ENCODE peak calls at places on chromosomes 3 and 15, in eight cellular contexts. B, H, Q, N, W, E, Y and I are unnamed samples. For H3K4me1 and H3K9me3, the result is how much of the 10 kb centered on the place peaks cover.

GRCh38 chr3:71245971-71246860 is 337.3 kb downstream of the FOXP1 start:
- DNase-seq in B (no peak), H (no peak), Q (no peak), N (no peak), W (no peak), E (peak), Y (no peak), I (peak)

GRCh38 chr3:8506611-8507061 is 5.0 kb downstream of the LMCD1 start:
- DNase-seq in B (no peak), H (no peak), Q (no peak), N (no peak), W (peak), E (no peak), Y (no peak), I (no peak)

GRCh38 chr3:138398791-138399575 is 35.4 kb upstream of the ESYT3 start:
- DNase-seq in B (no peak), H (no peak), Q (no peak), N (no peak), W (no peak), E (no peak), Y (no peak), I (peak)

GRCh38 chr3:42653560-42654330 is at the start of gene ZBTB47:
- DNase-seq in B (peak), H (peak), Q (peak), N (no peak), W (peak), E (no peak), Y (no peak), I (peak)

GRCh38 chr3:127763816-127764215 is 58.5 kb downstream of the MGLL start:
- DNase-seq in B (no peak), H (no peak), Q (no peak), N (no peak), W (no peak), E (no peak), Y (no peak), I (no peak)

GRCh38 chr3:51845129-51845528 is 16.3 kb upstream of the IQCF2 start:
- DNase-seq in B (no peak), H (no peak), Q (no peak), N (no peak), W (no peak), E (no peak), Y (no peak), I (no peak)

GRCh38 chr15:58731756-58732535 is 17.6 kb downstream of the ADAM10 start:
- DNase-seq in B (peak), H (no peak), Q (no peak), N (no peak), W (peak), E (no peak), Y (no peak), I (no peak)

GRCh38 chr15:31295660-31296059 is 31.0 kb upstream of the KLF13 start:
- DNase-seq in B (no peak), H (peak), Q (no peak), N (no peak), W (no peak), E (no peak), Y (no peak), I (no peak)

GRCh38 chr3:124522226-124522625 is 208.0 kb upstream of the UMPS start:
- DNase-seq in B (no peak), H (no peak), Q (no peak), N (no peak), W (no peak), E (no peak), Y (no peak), I (no peak)

GRCh38 chr15:45715528-45715927 is 80.7 kb downstream of the SQOR start:
- DNase-seq in B (no peak), H (no peak), Q (no peak), N (no peak), W (peak), E (no peak), Y (no peak), I (no peak)

GRCh38 chr3:103385991-103386390 is 951.2 kb downstream of the ZPLD1 start:
- DNase-seq in B (no peak), H (no peak), Q (no peak), N (no peak), W (no peak), E (no peak), Y (no peak), I (no peak)

GRCh38 chr15:90248760-90249122 is 615 bp upstream of the TTLL13 start:
- DNase-seq in B (no peak), H (no peak), Q (no peak), N (no peak), W (no peak), E (no peak), Y (no peak), I (no peak)

GRCh38 chr3:106688463-106688862 is 688.8 kb upstream of the CCDC54 start:
- DNase-seq in B (peak), H (no peak), Q (no peak), N (no peak), W (peak), E (no peak), Y (no peak), I (no peak)

GRCh38 chr3:193809106-193809505 is 216.1 kb downstream of the OPA1 start:
- DNase-seq in B (no peak), H (no peak), Q (no peak), N (no peak), W (no peak), E (no peak), Y (no peak), I (no peak)

GRCh38 chr3:105791919-105792786 is 76.7 kb downstream of the CBLB start:
- DNase-seq in B (peak), H (peak), Q (peak), N (no peak), W (peak), E (no peak), Y (no peak), I (peak)

GRCh38 chr3:61990618-61991017 is 382.7 kb downstream of the FEZF2 start:
- DNase-seq in B (no peak), H (no peak), Q (no peak), N (no peak), W (no peak), E (no peak), Y (no peak), I (no peak)

GRCh38 chr3:79983063-79983561 is 215.3 kb upstream of the ROBO1 start:
- DNase-seq in B (no peak), H (no peak), Q (no peak), N (no peak), W (peak), E (no peak), Y (no peak), I (no peak)

GRCh38 chr15:42427429-42428223 is 63.3 kb downstream of the ZNF106 start:
- DNase-seq in B (no peak), H (no peak), Q (no peak), N (no peak), W (peak), E (no peak), Y (no peak), I (no peak)

GRCh38 chr3:171311784-171312183 is 148.4 kb downstream of the TNIK start:
- DNase-seq in B (no peak), H (no peak), Q (no peak), N (no peak), W (no peak), E (no peak), Y (no peak), I (no peak)

GRCh38 chr15:86329311-86330013 is 249.8 kb downstream of the AGBL1 start:
- DNase-seq in B (no peak), H (no peak), Q (no peak), N (no peak), W (no peak), E (no peak), Y (no peak), I (no peak)

GRCh38 chr3:16290007-16290826 is 25.2 kb downstream of the OXNAD1 start:
- DNase-seq in B (peak), H (peak), Q (no peak), N (peak), W (peak), E (peak), Y (peak), I (peak)

GRCh38 chr3:37987751-37988179 is 2.8 kb upstream of the VILL start:
- DNase-seq in B (no peak), H (peak), Q (no peak), N (no peak), W (no peak), E (no peak), Y (no peak), I (no peak)

GRCh38 chr15:68210821-68211655 is 5.9 kb upstream of the CALML4 start:
- DNase-seq in B (peak), H (peak), Q (peak), N (peak), W (peak), E (peak), Y (peak), I (peak)

GRCh38 chr15:99085413-99086326 is 19.2 kb upstream of the SYNM start:
- DNase-seq in B (no peak), H (no peak), Q (no peak), N (no peak), W (peak), E (no peak), Y (no peak), I (no peak)

GRCh38 chr15:70032509-70032908 is 65.2 kb downstream of the TLE3 start:
- DNase-seq in B (no peak), H (no peak), Q (no peak), N (no peak), W (no peak), E (no peak), Y (no peak), I (no peak)

GRCh38 chr3:171309906-171310359 is 150.3 kb downstream of the TNIK start:
- DNase-seq in B (no peak), H (no peak), Q (no peak), N (no peak), W (peak), E (peak), Y (no peak), I (no peak)

GRCh38 chr15:99931703-99932603 is 198.7 kb upstream of the LYSMD4 start:
- DNase-seq in B (no peak), H (no peak), Q (no peak), N (no peak), W (no peak), E (no peak), Y (no peak), I (no peak)

GRCh38 chr15:59251001-59251845 is 44.6 kb downstream of the LDHAL6B start:
- DNase-seq in B (no peak), H (no peak), Q (no peak), N (no peak), W (no peak), E (no peak), Y (no peak), I (no peak)

GRCh38 chr3:82293435-82293834 is 532.0 kb upstream of the GBE1 start:
- DNase-seq in B (no peak), H (no peak), Q (no peak), N (no peak), W (no peak), E (no peak), Y (no peak), I (no peak)

GRCh38 chr3:13644341-13645082 is 95.6 kb downstream of the FBLN2 start:
- DNase-seq in B (no peak), H (no peak), Q (no peak), N (no peak), W (peak), E (no peak), Y (no peak), I (no peak)

GRCh38 chr15:42490246-42490742 is 647 bp downstream of the ZNF106 start:
- DNase-seq in B (no peak), H (no peak), Q (no peak), N (no peak), W (peak), E (no peak), Y (peak), I (no peak)

GRCh38 chr15:34364041-34364440 is 3.0 kb downstream of the LPCAT4 start:
- DNase-seq in B (no peak), H (no peak), Q (no peak), N (no peak), W (no peak), E (no peak), Y (no peak), I (no peak)

GRCh38 chr15:56207092-56207491 is 36.6 kb downstream of the RFX7 start:
- DNase-seq in B (no peak), H (no peak), Q (no peak), N (no peak), W (no peak), E (no peak), Y (no peak), I (no peak)

GRCh38 chr3:48504051-48504946 is at the start of gene SHISA5:
- DNase-seq in B (peak), H (peak), Q (peak), N (peak), W (peak), E (peak), Y (peak), I (peak)

DNA sequence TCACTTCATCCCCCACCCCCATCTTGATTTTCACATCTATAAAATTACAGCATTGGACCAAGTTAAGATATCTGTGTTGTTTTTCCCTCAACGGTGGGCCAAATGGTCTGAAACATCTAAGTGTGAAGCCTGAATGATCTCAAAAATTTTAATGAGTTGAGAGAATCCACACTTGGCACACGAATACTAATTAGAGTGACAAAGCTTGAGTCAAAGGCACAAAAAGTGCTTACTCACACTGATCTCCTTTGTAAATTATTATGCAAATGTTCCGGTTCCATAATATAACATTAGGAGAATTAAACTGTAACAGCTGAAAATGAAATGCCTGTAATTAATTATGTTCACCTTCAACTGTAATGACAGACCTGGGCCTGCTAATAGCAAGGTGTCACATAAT is 33.6 kb downstream of the GPR176 start:
- DNase-seq in B (no peak), H (no peak), Q (no peak), N (no peak), W (no peak), E (no peak), Y (no peak), I (no peak)
- H3K4me3 ChIP-seq in B (no peak), H (no peak), Q (no peak), N (no peak), W (no peak), E (no peak), Y (no peak), I (no peak)

DNA sequence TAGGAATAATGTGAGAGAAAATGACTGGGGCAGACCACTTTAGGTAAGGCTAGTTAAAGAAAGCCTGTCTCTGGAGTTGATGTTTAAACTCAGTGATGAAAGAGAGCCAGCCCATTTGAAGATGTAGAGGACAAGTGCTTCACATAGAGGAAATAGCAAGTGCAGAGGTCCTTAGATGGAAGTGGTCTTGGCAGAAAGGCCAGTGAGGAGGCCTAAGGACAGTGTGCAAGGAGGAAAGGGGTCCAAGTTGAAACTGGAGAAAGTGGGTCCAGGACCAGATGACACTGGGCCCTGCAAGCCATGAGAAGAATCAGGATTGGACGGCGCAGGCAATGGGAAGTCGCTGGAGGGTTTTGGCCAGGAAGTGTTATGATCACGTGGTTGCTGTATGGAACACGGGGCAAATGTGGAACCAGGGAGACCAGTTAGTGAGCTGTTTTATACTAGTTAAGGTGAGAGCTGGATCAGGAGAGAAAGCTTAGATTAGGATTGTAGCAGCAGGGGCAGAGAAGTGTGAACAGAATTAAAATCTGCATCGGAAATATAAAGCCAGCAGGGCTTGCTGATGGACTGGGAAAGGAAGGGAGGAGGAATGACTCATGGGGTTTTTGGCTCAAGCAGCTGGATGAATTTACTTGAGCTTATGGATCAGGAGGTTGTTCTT is 48.0 kb upstream of the SCAANT1 start:
- DNase-seq in B (peak), H (peak), Q (no peak), N (no peak), W (peak), E (peak), Y (no peak), I (peak)
- H3K4me1 ChIP-seq in B (under half), H (under half), Q (half or more), N (under half), W (under half), E (under half), Y (under half), I (under half)

GRCh38 chr15:25053000-25053815 is 98.4 kb downstream of the SNRPN start:
- DNase-seq in B (no peak), H (peak), Q (no peak), N (no peak), W (no peak), E (no peak), Y (no peak), I (no peak)

GRCh38 chr15:25052191-25052999 is 97.6 kb downstream of the SNRPN start:
- DNase-seq in B (no peak), H (peak), Q (no peak), N (no peak), W (no peak), E (no peak), Y (no peak), I (no peak)

GRCh38 chr15:25055356-25056068 is 100.7 kb downstream of the SNRPN start:
- DNase-seq in B (peak), H (peak), Q (no peak), N (no peak), W (no peak), E (no peak), Y (no peak), I (no peak)

GRCh38 chr15:25054943-25055342 is 100.2 kb downstream of the SNRPN start:
- DNase-seq in B (peak), H (no peak), Q (no peak), N (no peak), W (no peak), E (no peak), Y (no peak), I (no peak)

DNA sequence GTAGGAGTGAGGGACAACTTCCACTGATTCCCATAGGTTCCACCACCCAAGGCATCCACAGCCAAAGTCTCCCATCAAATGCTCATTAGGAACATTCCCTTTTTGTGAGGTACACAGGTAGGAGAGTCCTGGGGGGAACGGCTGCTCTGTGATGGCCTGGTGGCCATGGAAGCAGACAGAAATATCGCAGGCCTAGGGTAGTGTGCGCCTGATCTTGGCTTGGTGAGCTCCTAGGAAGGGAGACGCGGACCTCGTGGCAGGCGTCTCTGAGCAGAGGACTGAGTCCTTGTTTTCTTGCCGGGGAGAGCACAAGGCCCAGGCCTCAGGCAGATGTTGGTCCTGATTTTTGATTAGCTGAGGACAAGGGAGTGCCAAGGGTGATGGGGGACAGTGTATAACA is 99.5 kb downstream of the SNRPN start:
- DNase-seq in B (no peak), H (peak), Q (no peak), N (no peak), W (no peak), E (no peak), Y (no peak), I (no peak)
- H3K9me3 ChIP-seq in B (under half), H (half or more), Q (half or more), N (half or more), W (under half), E (half or more), Y (half or more), I (under half)

GRCh38 chr15:61175024-61175423 is 54.1 kb downstream of the RORA start:
- DNase-seq in B (no peak), H (no peak), Q (no peak), N (no peak), W (peak), E (no peak), Y (no peak), I (no peak)
- H3K4me3 ChIP-seq in B (no peak), H (no peak), Q (no peak), N (no peak), W (no peak), E (no peak), Y (no peak), I (no peak)

GRCh38 chr3:72754582-72754981 is 93.7 kb downstream of the SHQ1 start:
- DNase-seq in B (no peak), H (no peak), Q (no peak), N (no peak), W (no peak), E (no peak), Y (no peak), I (no peak)

GRCh38 chr3:72746412-72747411 is 101.5 kb downstream of the SHQ1 start:
- DNase-seq in B (no peak), H (no peak), Q (no peak), N (no peak), W (peak), E (no peak), Y (no peak), I (no peak)

GRCh38 chr3:72753495-72753894 is 94.8 kb downstream of the SHQ1 start:
- DNase-seq in B (no peak), H (no peak), Q (no peak), N (no peak), W (no peak), E (no peak), Y (no peak), I (no peak)

GRCh38 chr3:72748659-72749058 is 99.6 kb downstream of the SHQ1 start:
- DNase-seq in B (no peak), H (no peak), Q (no peak), N (no peak), W (no peak), E (no peak), Y (no peak), I (no peak)

GRCh38 chr3:72750405-72750922 is 97.8 kb downstream of the SHQ1 start:
- DNase-seq in B (no peak), H (no peak), Q (no peak), N (no peak), W (no peak), E (no peak), Y (no peak), I (no peak)
- H3K4me1 ChIP-seq in B (under half), H (under half), Q (under half), N (under half), W (under half), E (under half), Y (under half), I (under half)